ENCODE peak calls at places on chromosome 14, in nine cellular contexts. P, F, H, B, U, O, S, C and K are unnamed samples.

GRCh38 chr14:92944976-92945375 is 22.0 kb downstream of the CHGA start:
- DNase-seq in P (no peak), F (no peak), H (no peak), B (no peak), U (no peak), O (peak), S (no peak), C (no peak), K (no peak)

GRCh38 chr14:67532998-67533753 is at the start of gene PLEKHH1:
- DNase-seq in P (peak), F (peak), H (peak), B (no peak), U (peak), O (peak), S (peak), C (peak), K (peak)

GRCh38 chr14:104657114-104657524 is 32.3 kb upstream of the INF2 start:
- DNase-seq in P (no peak), F (no peak), H (no peak), B (no peak), U (no peak), O (peak), S (no peak), C (no peak), K (no peak)

GRCh38 chr14:54366726-54367707 is 29.8 kb upstream of the CDKN3 start:
- DNase-seq in P (peak), F (no peak), H (peak), B (no peak), U (peak), O (peak), S (peak), C (no peak), K (peak)

GRCh38 chr14:96413526-96413925 is 21.6 kb downstream of the AK7 start:
- DNase-seq in P (no peak), F (no peak), H (no peak), B (no peak), U (no peak), O (no peak), S (no peak), C (no peak), K (no peak)

GRCh38 chr14:64556526-64556925 is 6.8 kb downstream of the PPP1R36 start:
- DNase-seq in P (no peak), F (no peak), H (peak), B (no peak), U (no peak), O (no peak), S (no peak), C (no peak), K (no peak)

GRCh38 chr14:58882577-58883018 is 244.8 kb downstream of the DACT1 start:
- DNase-seq in P (no peak), F (no peak), H (peak), B (no peak), U (peak), O (no peak), S (no peak), C (no peak), K (peak)

GRCh38 chr14:55077155-55077554 is 25.7 kb downstream of the MAPK1IP1L start:
- DNase-seq in P (no peak), F (no peak), H (no peak), B (no peak), U (no peak), O (no peak), S (no peak), C (no peak), K (no peak)

GRCh38 chr14:67577181-67577580 is 22.9 kb downstream of the PIGH start:
- DNase-seq in P (no peak), F (no peak), H (no peak), B (no peak), U (no peak), O (peak), S (no peak), C (no peak), K (no peak)